ENCODE peak calls at places on chromosomes 3 and 15, in ten cellular contexts. One of them, this sample, is unnamed.

GRCh38 chr3:32041316-32041715 is 59.8 kb downstream of the ZNF860 start:
- DNase-seq in HFFc6: no peak
- DNase-seq in ascending aorta: no peak
- DNase-seq in Calu3: no peak
- DNase-seq in K562: no peak
- DNase-seq in nephron progenitor cell: no peak
- DNase-seq in HCT116: no peak
- DNase-seq in GM12865: no peak
- DNase-seq in AG04450: no peak
- DNase-seq in mucosa of descending colon: no peak
- DNase-seq in this sample: no peak

GRCh38 chr3:141914311-141914710 is 37.9 kb downstream of the ATP1B3 start:
- DNase-seq in HFFc6: no peak
- DNase-seq in ascending aorta: no peak
- DNase-seq in Calu3: no peak
- DNase-seq in K562: no peak
- DNase-seq in nephron progenitor cell: no peak
- DNase-seq in HCT116: no peak
- DNase-seq in GM12865: no peak
- DNase-seq in AG04450: no peak
- DNase-seq in mucosa of descending colon: no peak
- DNase-seq in this sample: no peak

GRCh38 chr3:69329897-69330296 is 56.0 kb downstream of the FRMD4B start:
- DNase-seq in HFFc6: peak
- DNase-seq in ascending aorta: no peak
- DNase-seq in Calu3: no peak
- DNase-seq in K562: no peak
- DNase-seq in nephron progenitor cell: no peak
- DNase-seq in HCT116: no peak
- DNase-seq in GM12865: no peak
- DNase-seq in AG04450: no peak
- DNase-seq in mucosa of descending colon: no peak
- DNase-seq in this sample: no peak

GRCh38 chr3:141412087-141412935 is 44.0 kb downstream of the ZBTB38 start:
- DNase-seq in HFFc6: peak
- DNase-seq in ascending aorta: no peak
- DNase-seq in Calu3: no peak
- DNase-seq in K562: no peak
- DNase-seq in nephron progenitor cell: no peak
- DNase-seq in HCT116: no peak
- DNase-seq in GM12865: peak
- DNase-seq in AG04450: peak
- DNase-seq in mucosa of descending colon: no peak
- DNase-seq in this sample: no peak

GRCh38 chr15:77901251-77901881 is 176.1 kb downstream of the TBC1D2B start:
- DNase-seq in HFFc6: no peak
- DNase-seq in ascending aorta: no peak
- DNase-seq in Calu3: no peak
- DNase-seq in K562: no peak
- DNase-seq in nephron progenitor cell: no peak
- DNase-seq in HCT116: no peak
- DNase-seq in GM12865: no peak
- DNase-seq in AG04450: no peak
- DNase-seq in mucosa of descending colon: no peak
- DNase-seq in this sample: no peak

GRCh38 chr3:182165234-182165633 is 453.5 kb downstream of the SOX2 start:
- DNase-seq in HFFc6: no peak
- DNase-seq in ascending aorta: no peak
- DNase-seq in Calu3: peak
- DNase-seq in K562: no peak
- DNase-seq in nephron progenitor cell: no peak
- DNase-seq in HCT116: no peak
- DNase-seq in GM12865: no peak
- DNase-seq in AG04450: no peak
- DNase-seq in mucosa of descending colon: no peak
- DNase-seq in this sample: no peak

GRCh38 chr3:65173841-65174240 is 486.0 kb upstream of the ADAMTS9 start:
- DNase-seq in HFFc6: no peak
- DNase-seq in ascending aorta: no peak
- DNase-seq in Calu3: no peak
- DNase-seq in K562: no peak
- DNase-seq in nephron progenitor cell: no peak
- DNase-seq in HCT116: no peak
- DNase-seq in GM12865: no peak
- DNase-seq in AG04450: no peak
- DNase-seq in mucosa of descending colon: no peak
- DNase-seq in this sample: no peak

GRCh38 chr3:71360170-71360569 is 223.4 kb downstream of the FOXP1 start:
- DNase-seq in HFFc6: no peak
- DNase-seq in ascending aorta: no peak
- DNase-seq in Calu3: no peak
- DNase-seq in K562: no peak
- DNase-seq in nephron progenitor cell: no peak
- DNase-seq in HCT116: no peak
- DNase-seq in GM12865: no peak
- DNase-seq in AG04450: no peak
- DNase-seq in mucosa of descending colon: no peak
- DNase-seq in this sample: no peak

GRCh38 chr3:126546549-126547239 is 12.0 kb downstream of the C3orf22 start:
- DNase-seq in HFFc6: no peak
- DNase-seq in ascending aorta: no peak
- DNase-seq in Calu3: no peak
- DNase-seq in K562: no peak
- DNase-seq in nephron progenitor cell: no peak
- DNase-seq in HCT116: no peak
- DNase-seq in GM12865: no peak
- DNase-seq in AG04450: no peak
- DNase-seq in mucosa of descending colon: peak
- DNase-seq in this sample: no peak

GRCh38 chr3:107938128-107938527 is 152.7 kb downstream of the CD47 start:
- DNase-seq in HFFc6: peak
- DNase-seq in ascending aorta: no peak
- DNase-seq in Calu3: peak
- DNase-seq in K562: no peak
- DNase-seq in nephron progenitor cell: no peak
- DNase-seq in HCT116: peak
- DNase-seq in GM12865: peak
- DNase-seq in AG04450: no peak
- DNase-seq in mucosa of descending colon: no peak
- DNase-seq in this sample: peak

GRCh38 chr3:174619244-174619643 is 239.9 kb upstream of the NAALADL2 start:
- DNase-seq in HFFc6: no peak
- DNase-seq in ascending aorta: no peak
- DNase-seq in Calu3: no peak
- DNase-seq in K562: no peak
- DNase-seq in nephron progenitor cell: no peak
- DNase-seq in HCT116: no peak
- DNase-seq in GM12865: no peak
- DNase-seq in AG04450: no peak
- DNase-seq in mucosa of descending colon: no peak
- DNase-seq in this sample: no peak

GRCh38 chr3:65492249-65492648 is 546.5 kb downstream of the MAGI1 start:
- DNase-seq in HFFc6: no peak
- DNase-seq in ascending aorta: no peak
- DNase-seq in Calu3: no peak
- DNase-seq in K562: no peak
- DNase-seq in nephron progenitor cell: no peak
- DNase-seq in HCT116: no peak
- DNase-seq in GM12865: no peak
- DNase-seq in AG04450: no peak
- DNase-seq in mucosa of descending colon: no peak
- DNase-seq in this sample: no peak

GRCh38 chr15:69749797-69750196 is 297.2 kb downstream of the RPLP1 start:
- DNase-seq in HFFc6: no peak
- DNase-seq in ascending aorta: no peak
- DNase-seq in Calu3: no peak
- DNase-seq in K562: peak
- DNase-seq in nephron progenitor cell: no peak
- DNase-seq in HCT116: peak
- DNase-seq in GM12865: peak
- DNase-seq in AG04450: no peak
- DNase-seq in mucosa of descending colon: no peak
- DNase-seq in this sample: no peak
- TF ChIP-seq CTCF in HFFc6: peak
- TF ChIP-seq CTCF in ascending aorta: no peak
- TF ChIP-seq CTCF in Calu3: no peak
- TF ChIP-seq CTCF in K562: no peak
- TF ChIP-seq CTCF in nephron progenitor cell: no peak
- TF ChIP-seq CTCF in HCT116: peak
- TF ChIP-seq CTCF in GM12865: no peak
- TF ChIP-seq CTCF in AG04450: peak
- TF ChIP-seq CTCF in mucosa of descending colon: no peak
- TF ChIP-seq CTCF in this sample: no peak

DNA sequence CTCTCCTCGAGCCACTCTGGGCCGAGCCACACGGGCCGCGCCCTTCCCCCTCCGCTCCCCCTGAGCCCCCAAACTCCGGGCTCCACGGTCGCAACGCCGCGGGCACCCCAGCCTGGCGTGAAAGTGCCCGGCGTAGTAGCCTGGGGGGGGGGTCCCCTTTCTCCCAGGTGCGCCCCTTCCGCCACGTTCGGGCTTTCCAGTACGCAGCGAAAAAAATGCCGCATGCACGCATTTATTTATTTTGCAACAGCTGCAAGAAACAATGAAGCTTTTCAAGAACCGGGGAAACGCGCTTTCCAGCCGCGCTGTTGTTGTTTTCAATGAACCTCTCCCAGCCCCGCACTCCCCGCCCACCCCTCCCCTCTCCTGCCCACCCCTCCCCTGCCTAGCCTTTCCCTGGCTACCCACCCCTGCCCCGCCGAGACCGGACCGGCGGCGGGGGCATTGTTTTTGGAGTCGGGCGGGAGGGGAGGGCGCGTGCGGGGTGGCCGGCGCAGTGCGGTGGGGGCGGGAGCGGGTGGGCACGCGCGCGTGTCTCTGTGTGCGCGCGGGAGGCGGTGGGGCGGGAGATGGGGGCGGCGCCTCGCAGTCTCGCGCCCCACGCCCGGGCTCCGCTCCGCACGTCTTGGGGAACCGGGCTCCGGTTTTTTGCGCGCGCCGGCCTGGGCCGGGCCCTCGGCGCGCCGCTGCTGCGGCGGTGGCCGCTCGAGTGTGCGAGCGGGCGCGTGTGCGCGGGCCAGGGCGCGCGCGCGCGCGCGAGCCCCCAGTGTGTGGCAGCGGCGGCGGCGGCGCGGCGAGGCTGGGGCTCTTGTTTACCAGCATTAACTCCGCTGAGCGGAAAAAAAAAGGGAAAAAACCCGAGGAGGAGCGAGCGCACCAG is at the start of gene IGF1R:
- DNase-seq in HFFc6: peak
- DNase-seq in ascending aorta: peak
- DNase-seq in Calu3: peak
- DNase-seq in K562: peak
- DNase-seq in nephron progenitor cell: peak
- DNase-seq in HCT116: peak
- DNase-seq in GM12865: peak
- DNase-seq in AG04450: peak
- DNase-seq in mucosa of descending colon: peak
- DNase-seq in this sample: peak
- TF ChIP-seq CTCF in HFFc6: peak
- TF ChIP-seq CTCF in ascending aorta: peak
- TF ChIP-seq CTCF in Calu3: no peak
- TF ChIP-seq CTCF in K562: no peak
- TF ChIP-seq CTCF in nephron progenitor cell: no peak
- TF ChIP-seq CTCF in HCT116: no peak
- TF ChIP-seq CTCF in GM12865: no peak
- TF ChIP-seq CTCF in AG04450: no peak
- TF ChIP-seq CTCF in mucosa of descending colon: no peak
- TF ChIP-seq CTCF in this sample: peak

GRCh38 chr3:180684807-180685206 is 5.5 kb upstream of the CCDC39 start:
- DNase-seq in HFFc6: no peak
- DNase-seq in ascending aorta: no peak
- DNase-seq in Calu3: no peak
- DNase-seq in K562: no peak
- DNase-seq in nephron progenitor cell: peak
- DNase-seq in HCT116: no peak
- DNase-seq in GM12865: no peak
- DNase-seq in AG04450: no peak
- DNase-seq in mucosa of descending colon: no peak
- DNase-seq in this sample: no peak

GRCh38 chr3:180683816-180684215 is 4.5 kb upstream of the CCDC39 start:
- DNase-seq in HFFc6: no peak
- DNase-seq in ascending aorta: no peak
- DNase-seq in Calu3: no peak
- DNase-seq in K562: no peak
- DNase-seq in nephron progenitor cell: no peak
- DNase-seq in HCT116: no peak
- DNase-seq in GM12865: no peak
- DNase-seq in AG04450: no peak
- DNase-seq in mucosa of descending colon: no peak
- DNase-seq in this sample: no peak

GRCh38 chr3:180679178-180680096 is at the start of gene CCDC39:
- DNase-seq in HFFc6: peak
- DNase-seq in ascending aorta: no peak
- DNase-seq in Calu3: peak
- DNase-seq in K562: peak
- DNase-seq in nephron progenitor cell: peak
- DNase-seq in HCT116: peak
- DNase-seq in GM12865: peak
- DNase-seq in AG04450: peak
- DNase-seq in mucosa of descending colon: peak
- DNase-seq in this sample: peak

GRCh38 chr3:180678231-180678630 is 1.1 kb downstream of the CCDC39 start:
- DNase-seq in HFFc6: no peak
- DNase-seq in ascending aorta: no peak
- DNase-seq in Calu3: no peak
- DNase-seq in K562: no peak
- DNase-seq in nephron progenitor cell: no peak
- DNase-seq in HCT116: no peak
- DNase-seq in GM12865: peak
- DNase-seq in AG04450: no peak
- DNase-seq in mucosa of descending colon: no peak
- DNase-seq in this sample: no peak

GRCh38 chr3:180680097-180680430 is 775 bp upstream of the CCDC39 start:
- DNase-seq in HFFc6: peak
- DNase-seq in ascending aorta: no peak
- DNase-seq in Calu3: peak
- DNase-seq in K562: no peak
- DNase-seq in nephron progenitor cell: no peak
- DNase-seq in HCT116: no peak
- DNase-seq in GM12865: peak
- DNase-seq in AG04450: no peak
- DNase-seq in mucosa of descending colon: no peak
- DNase-seq in this sample: peak
- TF ChIP-seq CTCF in HFFc6: peak
- TF ChIP-seq CTCF in ascending aorta: peak
- TF ChIP-seq CTCF in Calu3: peak
- TF ChIP-seq CTCF in K562: no peak
- TF ChIP-seq CTCF in nephron progenitor cell: peak
- TF ChIP-seq CTCF in HCT116: no peak
- TF ChIP-seq CTCF in GM12865: peak
- TF ChIP-seq CTCF in AG04450: peak
- TF ChIP-seq CTCF in mucosa of descending colon: no peak
- TF ChIP-seq CTCF in this sample: peak

DNA sequence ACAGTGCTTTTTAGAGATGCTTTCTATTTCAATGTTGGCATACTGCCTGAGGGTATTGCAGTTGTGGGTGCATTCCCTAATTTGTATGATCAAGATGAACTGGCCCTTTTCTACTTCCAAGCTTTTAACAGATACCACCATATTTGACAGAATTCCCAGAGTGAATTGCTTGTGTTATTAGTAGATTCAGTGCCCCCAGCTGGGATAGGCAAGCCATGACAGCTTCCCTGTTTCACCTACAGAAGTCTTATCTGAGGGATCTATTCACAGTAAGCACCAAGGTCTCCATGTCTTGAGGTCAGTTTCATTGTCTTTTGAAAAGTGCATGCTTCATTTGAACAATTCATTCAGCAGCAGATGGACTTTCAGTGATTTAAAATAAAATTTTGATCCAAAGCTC is 68.8 kb upstream of the GOLGA6B start:
- DNase-seq in HFFc6: peak
- DNase-seq in ascending aorta: no peak
- DNase-seq in Calu3: no peak
- DNase-seq in K562: no peak
- DNase-seq in nephron progenitor cell: no peak
- DNase-seq in HCT116: no peak
- DNase-seq in GM12865: no peak
- DNase-seq in AG04450: no peak
- DNase-seq in mucosa of descending colon: no peak
- DNase-seq in this sample: no peak
- TF ChIP-seq CTCF in HFFc6: peak
- TF ChIP-seq CTCF in ascending aorta: no peak
- TF ChIP-seq CTCF in Calu3: no peak
- TF ChIP-seq CTCF in K562: peak
- TF ChIP-seq CTCF in nephron progenitor cell: no peak
- TF ChIP-seq CTCF in HCT116: peak
- TF ChIP-seq CTCF in GM12865: no peak
- TF ChIP-seq CTCF in AG04450: peak
- TF ChIP-seq CTCF in mucosa of descending colon: no peak
- TF ChIP-seq CTCF in this sample: no peak

This sample was measured in endothelial cell.